ENCODE peak calls at places on chromosomes 6 and 20, in five cellular contexts. One of them, this sample, is unnamed.

GRCh38 chr6:98835149-98836024 is 1.0 kb downstream of the POU3F2 start:
- DNase-seq in nephron progenitor cell: peak
- DNase-seq in GM13977: no peak
- DNase-seq in HFFc6: no peak
- DNase-seq in transverse colon: no peak
- DNase-seq in this sample: no peak

GRCh38 chr6:106087548-106088325 is 1.6 kb downstream of the PRDM1 start:
- DNase-seq in GM13977: no peak
- DNase-seq in HFFc6: peak
- DNase-seq in transverse colon: peak
- DNase-seq in nephron progenitor cell: no peak
- DNase-seq in this sample: no peak

GRCh38 chr6:100622907-100623692 is 158.4 kb upstream of the SIM1 start:
- DNase-seq in HFFc6: peak
- DNase-seq in nephron progenitor cell: no peak
- DNase-seq in transverse colon: no peak
- DNase-seq in GM13977: no peak
- DNase-seq in this sample: no peak

GRCh38 chr6:127811939-127812338 is 88.9 kb downstream of the THEMIS start:
- DNase-seq in transverse colon: no peak
- DNase-seq in GM13977: no peak
- DNase-seq in nephron progenitor cell: no peak
- DNase-seq in HFFc6: no peak
- DNase-seq in this sample: no peak

GRCh38 chr20:35017099-35017835 is 61.6 kb downstream of the MYH7B start:
- DNase-seq in HFFc6: no peak
- DNase-seq in nephron progenitor cell: no peak
- DNase-seq in transverse colon: no peak
- DNase-seq in GM13977: no peak
- DNase-seq in this sample: no peak

GRCh38 chr6:143007626-143008025 is 53.1 kb upstream of the AIG1 start:
- DNase-seq in transverse colon: no peak
- DNase-seq in nephron progenitor cell: no peak
- DNase-seq in GM13977: no peak
- DNase-seq in HFFc6: peak
- DNase-seq in this sample: no peak

GRCh38 chr6:76776876-76777275 is 686.4 kb downstream of the HTR1B start:
- DNase-seq in transverse colon: no peak
- DNase-seq in nephron progenitor cell: no peak
- DNase-seq in HFFc6: no peak
- DNase-seq in GM13977: no peak
- DNase-seq in this sample: no peak

GRCh38 chr6:2733324-2733723 is 17.4 kb downstream of the MYLK4 start:
- DNase-seq in GM13977: peak
- DNase-seq in transverse colon: peak
- DNase-seq in HFFc6: no peak
- DNase-seq in nephron progenitor cell: no peak
- DNase-seq in this sample: no peak

GRCh38 chr6:27138837-27139752 is 108.4 kb upstream of the PRSS16 start:
- DNase-seq in nephron progenitor cell: peak
- DNase-seq in GM13977: peak
- DNase-seq in HFFc6: peak
- DNase-seq in transverse colon: peak
- DNase-seq in this sample: peak

DNA sequence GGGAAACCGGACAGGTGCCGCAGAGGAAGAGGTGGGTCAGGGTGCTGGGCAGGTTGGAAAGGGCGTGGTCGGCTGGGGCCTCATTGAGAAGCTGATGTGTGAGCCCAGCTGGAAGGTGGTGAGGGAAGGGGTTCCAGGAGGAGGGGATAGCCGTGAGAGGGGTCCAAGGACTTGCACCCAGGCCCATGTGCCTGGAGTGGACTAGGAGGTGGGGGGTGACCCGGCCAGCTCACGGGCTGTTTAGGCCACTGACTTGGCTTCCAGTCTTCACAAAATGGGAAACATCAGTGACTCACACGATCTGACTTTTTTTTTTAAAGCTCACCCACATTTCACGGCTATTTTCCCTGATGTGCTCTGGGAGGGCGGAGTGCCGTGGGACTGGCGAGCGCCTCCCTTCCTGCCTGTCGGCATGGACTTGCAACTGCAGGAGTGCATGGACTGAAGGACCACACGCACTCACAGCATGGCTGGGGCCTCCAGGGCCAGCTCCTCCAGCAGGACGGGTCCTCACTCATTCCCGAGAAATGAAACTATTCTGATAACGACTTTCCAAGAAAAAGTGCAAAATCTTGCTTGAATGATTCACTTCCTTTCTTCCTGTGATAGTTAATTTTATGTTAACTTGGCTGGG is 13.5 kb upstream of the PDE10A start:
- DNase-seq in HFFc6: no peak
- DNase-seq in nephron progenitor cell: no peak
- DNase-seq in transverse colon: no peak
- DNase-seq in GM13977: no peak
- DNase-seq in this sample: no peak
- TF ChIP-seq CTCF in HFFc6: no peak
- TF ChIP-seq CTCF in nephron progenitor cell: no peak
- TF ChIP-seq CTCF in transverse colon: no peak
- TF ChIP-seq CTCF in GM13977: no peak
- TF ChIP-seq CTCF in this sample: no peak

GRCh38 chr20:36542516-36543186 is 1.3 kb downstream of the MYL9 start:
- DNase-seq in nephron progenitor cell: no peak
- DNase-seq in transverse colon: no peak
- DNase-seq in HFFc6: no peak
- DNase-seq in GM13977: no peak
- DNase-seq in this sample: no peak

GRCh38 chr20:36540551-36541211 is 638 bp upstream of the MYL9 start:
- DNase-seq in nephron progenitor cell: peak
- DNase-seq in transverse colon: no peak
- DNase-seq in GM13977: no peak
- DNase-seq in HFFc6: no peak
- DNase-seq in this sample: no peak

GRCh38 chr20:36541227-36542018 is at the start of gene MYL9:
- DNase-seq in nephron progenitor cell: peak
- DNase-seq in transverse colon: peak
- DNase-seq in GM13977: peak
- DNase-seq in HFFc6: peak
- DNase-seq in this sample: peak

GRCh38 chr20:36543187-36544133 is 2.1 kb downstream of the MYL9 start:
- DNase-seq in transverse colon: peak
- DNase-seq in HFFc6: peak
- DNase-seq in nephron progenitor cell: no peak
- DNase-seq in GM13977: no peak
- DNase-seq in this sample: no peak

GRCh38 chr20:36542019-36542488 is 735 bp downstream of the MYL9 start:
- DNase-seq in transverse colon: peak
- DNase-seq in HFFc6: peak
- DNase-seq in GM13977: no peak
- DNase-seq in nephron progenitor cell: peak
- DNase-seq in this sample: peak
- TF ChIP-seq CTCF in transverse colon: peak
- TF ChIP-seq CTCF in HFFc6: peak
- TF ChIP-seq CTCF in GM13977: peak
- TF ChIP-seq CTCF in nephron progenitor cell: peak
- TF ChIP-seq CTCF in this sample: peak

GRCh38 chr6:57172136-57173055 is at the start of gene BAG2:
- DNase-seq in transverse colon: peak
- DNase-seq in nephron progenitor cell: peak
- DNase-seq in HFFc6: peak
- DNase-seq in GM13977: peak
- DNase-seq in this sample: peak
- TF ChIP-seq CTCF in transverse colon: peak
- TF ChIP-seq CTCF in nephron progenitor cell: no peak
- TF ChIP-seq CTCF in HFFc6: peak
- TF ChIP-seq CTCF in GM13977: peak
- TF ChIP-seq CTCF in this sample: peak

DNA sequence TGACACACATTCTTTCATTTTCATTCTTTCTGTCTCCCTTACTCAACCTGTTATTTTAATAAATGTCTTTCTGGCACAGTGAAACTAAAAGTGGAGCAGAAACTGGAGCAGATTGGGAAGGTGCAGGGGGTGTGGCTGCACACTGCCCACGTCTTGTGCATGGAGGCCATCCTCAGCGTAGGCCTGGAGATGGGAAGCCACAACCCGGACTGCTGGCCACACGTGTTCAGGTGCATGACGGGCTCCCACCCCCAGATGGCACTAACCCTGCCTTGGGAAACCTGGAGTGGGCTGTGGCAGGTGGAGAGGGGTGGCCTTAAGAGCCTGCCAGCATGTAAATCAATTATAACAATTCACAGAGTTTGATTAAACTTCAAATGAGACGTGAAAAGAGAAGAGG is 71.4 kb upstream of the PBOV1 start:
- DNase-seq in transverse colon: no peak
- DNase-seq in HFFc6: no peak
- DNase-seq in nephron progenitor cell: peak
- DNase-seq in GM13977: peak
- DNase-seq in this sample: no peak
- TF ChIP-seq CTCF in transverse colon: no peak
- TF ChIP-seq CTCF in HFFc6: peak
- TF ChIP-seq CTCF in nephron progenitor cell: peak
- TF ChIP-seq CTCF in GM13977: no peak
- TF ChIP-seq CTCF in this sample: peak

GRCh38 chr6:42105714-42106662 is 36.4 kb downstream of the C6orf132 start:
- DNase-seq in transverse colon: no peak
- DNase-seq in nephron progenitor cell: no peak
- DNase-seq in HFFc6: no peak
- DNase-seq in GM13977: no peak
- DNase-seq in this sample: no peak

GRCh38 chr6:42103218-42103617 is 39.2 kb downstream of the C6orf132 start:
- DNase-seq in transverse colon: peak
- DNase-seq in HFFc6: no peak
- DNase-seq in nephron progenitor cell: no peak
- DNase-seq in GM13977: no peak
- DNase-seq in this sample: no peak

GRCh38 chr6:42103753-42104094 is 38.7 kb downstream of the C6orf132 start:
- DNase-seq in HFFc6: no peak
- DNase-seq in GM13977: no peak
- DNase-seq in transverse colon: no peak
- DNase-seq in nephron progenitor cell: no peak
- DNase-seq in this sample: no peak

GRCh38 chr6:42104807-42105713 is 37.4 kb downstream of the C6orf132 start:
- DNase-seq in nephron progenitor cell: no peak
- DNase-seq in HFFc6: no peak
- DNase-seq in GM13977: no peak
- DNase-seq in transverse colon: no peak
- DNase-seq in this sample: no peak

GRCh38 chr6:42104095-42104806 is 38.2 kb downstream of the C6orf132 start:
- DNase-seq in nephron progenitor cell: peak
- DNase-seq in GM13977: peak
- DNase-seq in HFFc6: no peak
- DNase-seq in transverse colon: peak
- DNase-seq in this sample: peak
- TF ChIP-seq CTCF in nephron progenitor cell: peak
- TF ChIP-seq CTCF in GM13977: peak
- TF ChIP-seq CTCF in HFFc6: peak
- TF ChIP-seq CTCF in transverse colon: peak
- TF ChIP-seq CTCF in this sample: peak

DNA sequence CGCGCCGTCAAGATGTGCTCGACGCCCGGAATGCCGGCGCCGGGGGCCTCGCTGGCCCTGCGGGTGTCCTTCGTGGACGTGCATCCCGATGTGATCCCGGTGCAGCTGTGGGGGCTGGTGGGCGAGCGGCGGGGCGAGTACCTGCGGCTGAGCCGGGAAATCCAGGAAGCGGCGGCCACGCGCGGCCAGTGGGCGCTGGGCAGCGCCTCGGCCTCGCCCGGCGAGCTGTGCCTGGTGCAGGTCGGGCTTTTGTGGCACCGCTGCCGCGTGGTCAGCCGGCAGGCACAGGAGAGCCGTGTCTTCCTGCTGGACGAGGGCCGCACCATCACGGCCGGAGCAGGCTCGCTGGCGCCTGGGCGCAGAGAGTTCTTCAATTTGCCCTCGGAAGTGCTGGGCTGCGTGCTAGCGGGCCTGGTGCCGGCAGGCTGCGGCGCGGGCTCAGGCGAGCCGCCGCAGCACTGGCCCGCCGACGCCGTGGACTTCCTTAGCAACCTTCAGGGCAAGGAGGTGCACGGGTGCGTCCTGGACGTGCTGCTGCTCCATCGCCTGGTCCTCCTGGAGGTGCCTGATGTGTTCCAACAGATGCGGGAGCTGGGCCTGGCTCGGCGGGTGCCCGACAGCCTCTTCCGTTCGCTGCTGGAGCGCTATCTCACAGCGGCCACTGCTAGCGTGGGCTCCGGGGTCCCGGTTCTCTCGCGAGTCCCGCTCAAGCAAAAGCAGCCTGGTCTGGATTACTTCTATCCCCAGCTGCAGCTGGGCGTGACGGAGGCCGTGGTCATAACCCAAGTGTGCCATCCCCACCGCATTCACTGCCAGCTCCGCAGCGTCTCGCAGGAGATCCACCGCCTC is 656 bp downstream of the TDRD6 start:
- DNase-seq in GM13977: no peak
- DNase-seq in HFFc6: no peak
- DNase-seq in nephron progenitor cell: no peak
- DNase-seq in transverse colon: no peak
- DNase-seq in this sample: no peak
- TF ChIP-seq CTCF in GM13977: no peak
- TF ChIP-seq CTCF in HFFc6: no peak
- TF ChIP-seq CTCF in nephron progenitor cell: no peak
- TF ChIP-seq CTCF in transverse colon: no peak
- TF ChIP-seq CTCF in this sample: no peak

GRCh38 chr6:25312034-25312620 is 33.0 kb downstream of the CARMIL1 start:
- DNase-seq in GM13977: no peak
- DNase-seq in transverse colon: no peak
- DNase-seq in HFFc6: peak
- DNase-seq in nephron progenitor cell: no peak
- DNase-seq in this sample: no peak

GRCh38 chr6:25311251-25311910 is 32.2 kb downstream of the CARMIL1 start:
- DNase-seq in GM13977: no peak
- DNase-seq in HFFc6: peak
- DNase-seq in nephron progenitor cell: no peak
- DNase-seq in transverse colon: no peak
- DNase-seq in this sample: no peak

GRCh38 chr6:25315194-25315593 is 36.0 kb downstream of the CARMIL1 start:
- DNase-seq in GM13977: no peak
- DNase-seq in HFFc6: no peak
- DNase-seq in transverse colon: no peak
- DNase-seq in nephron progenitor cell: no peak
- DNase-seq in this sample: no peak

GRCh38 chr6:25314776-25315175 is 35.6 kb downstream of the CARMIL1 start:
- DNase-seq in transverse colon: no peak
- DNase-seq in nephron progenitor cell: no peak
- DNase-seq in HFFc6: no peak
- DNase-seq in GM13977: no peak
- DNase-seq in this sample: no peak

GRCh38 chr6:25312703-25313102 is 33.5 kb downstream of the CARMIL1 start:
- DNase-seq in HFFc6: peak
- DNase-seq in nephron progenitor cell: no peak
- DNase-seq in transverse colon: no peak
- DNase-seq in GM13977: no peak
- DNase-seq in this sample: no peak
- TF ChIP-seq CTCF in HFFc6: peak
- TF ChIP-seq CTCF in nephron progenitor cell: no peak
- TF ChIP-seq CTCF in transverse colon: no peak
- TF ChIP-seq CTCF in GM13977: no peak
- TF ChIP-seq CTCF in this sample: no peak

This sample was measured in neural crest cell.